ENCODE peak calls at places on chromosomes 7 and 10, in six cellular contexts. One of them, this sample, is unnamed.
A peak's percentile ranks its signal among the peaks of the same experiment; 100 is the strongest.

GRCh38 chr10:78742730-78743615 is 325.8 kb upstream of the ZMIZ1 start:
- DNase-seq in cardiac muscle cell: no peak
- DNase-seq in IMR-90: no peak
- DNase-seq in uterus: no peak
- DNase-seq in fibroblast of lung: no peak
- DNase-seq in DND-41: peak; percentile 96
- DNase-seq in this sample: peak; percentile 95

GRCh38 chr7:140645166-140645565 is 4.6 kb upstream of the DENND2A start:
- DNase-seq in cardiac muscle cell: no peak
- DNase-seq in IMR-90: no peak
- DNase-seq in uterus: peak; percentile 20
- DNase-seq in fibroblast of lung: no peak
- DNase-seq in DND-41: no peak
- DNase-seq in this sample: no peak

GRCh38 chr10:36602374-36602773 is 523.0 kb upstream of the ANKRD30A start:
- DNase-seq in cardiac muscle cell: no peak
- DNase-seq in IMR-90: peak; percentile 85
- DNase-seq in uterus: no peak
- DNase-seq in fibroblast of lung: peak; percentile 67
- DNase-seq in DND-41: no peak
- DNase-seq in this sample: no peak

GRCh38 chr7:100719523-100720319 is 547 bp upstream of the EPO start:
- DNase-seq in cardiac muscle cell: no peak
- DNase-seq in IMR-90: peak; percentile 51
- DNase-seq in uterus: no peak
- DNase-seq in fibroblast of lung: peak; percentile 42
- DNase-seq in DND-41: no peak
- DNase-seq in this sample: no peak

GRCh38 chr10:46042527-46042926 is 3.5 kb downstream of the MSMB start:
- DNase-seq in cardiac muscle cell: no peak
- DNase-seq in IMR-90: no peak
- DNase-seq in uterus: no peak
- DNase-seq in fibroblast of lung: no peak
- DNase-seq in DND-41: no peak
- DNase-seq in this sample: no peak

GRCh38 chr7:50069613-50070012 is 23.4 kb downstream of the ZPBP start:
- DNase-seq in cardiac muscle cell: no peak
- DNase-seq in IMR-90: no peak
- DNase-seq in uterus: peak; percentile 31
- DNase-seq in fibroblast of lung: peak; percentile 24
- DNase-seq in DND-41: peak; percentile 21
- DNase-seq in this sample: peak; percentile 45

GRCh38 chr10:49252313-49253034 is 46.5 kb upstream of the C10orf71 start:
- DNase-seq in cardiac muscle cell: no peak
- DNase-seq in IMR-90: no peak
- DNase-seq in uterus: no peak
- DNase-seq in fibroblast of lung: no peak
- DNase-seq in DND-41: no peak
- DNase-seq in this sample: no peak

GRCh38 chr7:46032353-46032752 is 111.3 kb upstream of the IGFBP3 start:
- DNase-seq in cardiac muscle cell: no peak
- DNase-seq in IMR-90: no peak
- DNase-seq in uterus: no peak
- DNase-seq in fibroblast of lung: peak; percentile 13
- DNase-seq in DND-41: no peak
- DNase-seq in this sample: no peak

GRCh38 chr7:30510124-30511074 is 5.8 kb upstream of the GGCT start:
- DNase-seq in cardiac muscle cell: peak; percentile 28
- DNase-seq in IMR-90: peak; percentile 44
- DNase-seq in uterus: no peak
- DNase-seq in fibroblast of lung: peak; percentile 41
- DNase-seq in DND-41: peak; percentile 30
- DNase-seq in this sample: peak; percentile 39

GRCh38 chr7:28807396-28807994 is 150.6 kb downstream of the TRIL start:
- DNase-seq in cardiac muscle cell: no peak
- DNase-seq in IMR-90: no peak
- DNase-seq in uterus: no peak
- DNase-seq in fibroblast of lung: peak; percentile 64
- DNase-seq in DND-41: no peak
- DNase-seq in this sample: no peak

GRCh38 chr10:6579904-6580278 is at the start of gene PRKCQ:
- DNase-seq in cardiac muscle cell: peak; percentile 69
- DNase-seq in IMR-90: peak; percentile 12
- DNase-seq in uterus: no peak
- DNase-seq in fibroblast of lung: peak; percentile 42
- DNase-seq in DND-41: no peak
- DNase-seq in this sample: no peak

GRCh38 chr7:41328544-41328943 is 374.3 kb downstream of the INHBA start:
- DNase-seq in cardiac muscle cell: no peak
- DNase-seq in IMR-90: peak; percentile 33
- DNase-seq in uterus: no peak
- DNase-seq in fibroblast of lung: peak; percentile 76
- DNase-seq in DND-41: no peak
- DNase-seq in this sample: no peak

GRCh38 chr10:54585572-54585971 is 215.5 kb downstream of the PCDH15 start:
- DNase-seq in cardiac muscle cell: no peak
- DNase-seq in IMR-90: no peak
- DNase-seq in uterus: no peak
- DNase-seq in fibroblast of lung: no peak
- DNase-seq in DND-41: no peak
- DNase-seq in this sample: no peak

GRCh38 chr7:134908289-134908688 is 78.0 kb upstream of the AGBL3 start:
- DNase-seq in cardiac muscle cell: no peak
- DNase-seq in IMR-90: peak; percentile 85
- DNase-seq in uterus: no peak
- DNase-seq in fibroblast of lung: peak; percentile 77
- DNase-seq in DND-41: no peak
- DNase-seq in this sample: no peak

GRCh38 chr7:1536768-1537630 is 6.5 kb downstream of the MAFK start:
- DNase-seq in cardiac muscle cell: peak; percentile 94
- DNase-seq in IMR-90: peak; percentile 99
- DNase-seq in uterus: peak; percentile 97
- DNase-seq in fibroblast of lung: peak; percentile 99
- DNase-seq in DND-41: no peak
- DNase-seq in this sample: no peak
- H3K4me3 ChIP-seq in cardiac muscle cell: no peak overlapping the region
- H3K4me3 ChIP-seq in IMR-90: peak overlapping the region; percentile 41
- H3K4me3 ChIP-seq in uterus: peak overlapping the region; percentile 46
- H3K4me3 ChIP-seq in fibroblast of lung: peak overlapping the region; percentile 43
- H3K4me3 ChIP-seq in DND-41: no peak overlapping the region
- H3K4me3 ChIP-seq in this sample: no peak overlapping the region

DNA sequence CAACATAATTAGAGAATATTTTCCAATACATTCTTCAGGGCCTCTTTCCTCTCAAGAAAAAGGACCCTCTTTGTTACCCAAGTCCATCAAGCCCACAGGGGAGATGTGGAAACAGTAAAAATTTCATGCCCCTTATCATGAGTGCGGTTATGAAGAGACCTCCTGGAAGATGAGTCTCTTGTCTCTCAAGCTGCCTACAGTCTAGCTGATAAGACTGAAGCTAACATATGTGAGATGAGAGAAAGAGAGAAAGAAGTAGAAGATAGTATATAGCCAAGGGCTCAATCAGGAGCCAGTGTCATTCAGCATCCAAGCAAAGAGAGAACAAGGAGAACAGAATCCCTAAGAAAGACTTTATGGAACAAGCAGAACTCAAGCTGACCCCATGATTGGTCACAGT is 75.9 kb upstream of the CABCOCO1 start:
- DNase-seq in cardiac muscle cell: no peak
- DNase-seq in IMR-90: no peak
- DNase-seq in uterus: no peak
- DNase-seq in fibroblast of lung: no peak
- DNase-seq in DND-41: no peak
- DNase-seq in this sample: no peak
- H3K4me3 ChIP-seq in cardiac muscle cell: no peak overlapping the region
- H3K4me3 ChIP-seq in IMR-90: no peak overlapping the region
- H3K4me3 ChIP-seq in uterus: no peak overlapping the region
- H3K4me3 ChIP-seq in fibroblast of lung: no peak overlapping the region
- H3K4me3 ChIP-seq in DND-41: no peak overlapping the region
- H3K4me3 ChIP-seq in this sample: no peak overlapping the region

GRCh38 chr10:28806481-28806880 is 129.2 kb downstream of the BAMBI start:
- DNase-seq in cardiac muscle cell: peak; percentile 49
- DNase-seq in IMR-90: no peak
- DNase-seq in uterus: peak; percentile 46
- DNase-seq in fibroblast of lung: no peak
- DNase-seq in DND-41: no peak
- DNase-seq in this sample: no peak

GRCh38 chr10:28808693-28809092 is 131.4 kb downstream of the BAMBI start:
- DNase-seq in cardiac muscle cell: no peak
- DNase-seq in IMR-90: no peak
- DNase-seq in uterus: no peak
- DNase-seq in fibroblast of lung: no peak
- DNase-seq in DND-41: no peak
- DNase-seq in this sample: no peak

GRCh38 chr10:28806951-28807759 is 129.8 kb downstream of the BAMBI start:
- DNase-seq in cardiac muscle cell: peak; percentile 52
- DNase-seq in IMR-90: no peak
- DNase-seq in uterus: peak; percentile 47
- DNase-seq in fibroblast of lung: no peak
- DNase-seq in DND-41: no peak
- DNase-seq in this sample: no peak

GRCh38 chr10:28810062-28810870 is 132.9 kb downstream of the BAMBI start:
- DNase-seq in cardiac muscle cell: peak; percentile 24
- DNase-seq in IMR-90: peak; percentile 38
- DNase-seq in uterus: no peak
- DNase-seq in fibroblast of lung: no peak
- DNase-seq in DND-41: no peak
- DNase-seq in this sample: no peak

DNA sequence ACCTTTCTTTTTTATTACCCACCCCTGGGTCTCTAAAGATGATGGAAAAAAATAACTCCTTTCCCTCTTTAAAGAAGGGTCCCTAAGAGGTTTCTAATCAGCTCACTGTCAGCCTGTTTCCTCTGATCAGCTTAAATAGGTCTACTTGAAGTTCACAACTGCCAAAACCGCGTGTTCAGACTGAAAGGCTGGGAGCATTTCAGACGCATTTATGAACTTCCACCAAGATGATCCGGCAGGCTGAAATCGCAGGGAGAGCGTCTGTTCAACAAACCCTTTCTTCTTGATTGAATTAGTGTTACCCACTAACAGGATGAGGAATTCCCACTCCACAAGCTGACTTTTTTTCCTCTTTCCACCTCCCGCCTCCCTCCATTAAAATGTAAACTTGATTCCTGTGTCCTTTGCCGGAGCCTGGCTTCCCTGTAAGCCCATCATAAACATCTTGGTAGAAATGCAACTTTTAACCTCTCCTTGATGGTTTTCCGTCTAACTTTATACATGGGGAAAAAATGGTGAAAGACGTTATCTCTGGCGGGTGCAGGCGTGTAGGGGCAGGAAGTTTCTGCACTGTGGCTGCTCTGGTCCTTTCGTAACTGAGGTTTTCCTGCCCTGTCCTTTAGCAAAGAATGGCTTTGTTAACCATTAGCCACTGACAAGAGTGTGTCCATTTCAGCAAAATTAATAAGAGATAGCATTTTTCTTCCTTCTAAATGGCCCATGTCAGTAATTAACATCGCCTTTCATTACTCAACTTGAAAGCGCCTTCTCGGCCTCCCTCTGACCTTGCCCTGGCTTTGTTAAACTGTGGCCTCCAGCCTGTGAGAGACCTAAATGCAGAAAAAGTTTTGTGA is 130.7 kb downstream of the BAMBI start:
- DNase-seq in cardiac muscle cell: peak; percentile 76
- DNase-seq in IMR-90: peak; percentile 34
- DNase-seq in uterus: peak; percentile 51
- DNase-seq in fibroblast of lung: peak; percentile 32
- DNase-seq in DND-41: no peak
- DNase-seq in this sample: peak; percentile 5
- H3K4me3 ChIP-seq in cardiac muscle cell: peak overlapping the region; percentile 13
- H3K4me3 ChIP-seq in IMR-90: no peak overlapping the region
- H3K4me3 ChIP-seq in uterus: peak overlapping the region; percentile 2
- H3K4me3 ChIP-seq in fibroblast of lung: no peak overlapping the region
- H3K4me3 ChIP-seq in DND-41: no peak overlapping the region
- H3K4me3 ChIP-seq in this sample: no peak overlapping the region

DNA sequence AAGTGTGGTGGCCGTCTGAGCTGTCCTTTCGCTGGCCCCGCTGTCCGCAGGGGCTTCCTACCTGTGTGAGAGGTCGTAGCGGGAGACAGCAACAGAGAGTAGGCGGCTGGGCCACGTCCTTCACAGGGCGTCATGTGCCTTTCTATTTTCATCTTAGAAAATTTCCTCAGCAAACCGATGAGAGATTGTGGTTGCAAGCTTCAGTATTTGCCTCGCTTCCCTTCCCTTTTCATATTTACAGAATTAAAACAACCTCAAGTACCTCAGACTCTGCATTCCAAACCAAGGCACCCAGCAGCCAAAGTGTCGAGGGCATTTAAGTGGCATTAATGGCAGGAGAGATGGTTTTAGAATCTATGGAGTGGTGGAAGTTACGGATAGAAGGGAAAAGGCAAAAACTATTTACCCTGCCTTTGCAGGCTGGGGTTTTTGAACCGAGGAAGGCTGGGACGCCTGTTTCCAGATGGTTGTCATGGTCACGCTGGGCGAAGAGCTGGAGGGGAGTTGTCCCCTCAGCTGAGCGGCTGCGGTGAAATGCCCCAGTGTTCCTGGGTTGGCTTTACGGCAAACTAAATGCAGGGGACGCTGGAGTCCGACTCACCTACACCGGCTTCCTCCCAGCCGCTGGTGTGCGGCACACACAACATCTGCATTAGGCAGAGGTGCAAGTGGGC is 41.9 kb downstream of the WIPI2 start:
- DNase-seq in cardiac muscle cell: peak; percentile 54
- DNase-seq in IMR-90: no peak
- DNase-seq in uterus: no peak
- DNase-seq in fibroblast of lung: no peak
- DNase-seq in DND-41: no peak
- DNase-seq in this sample: no peak
- H3K4me3 ChIP-seq in cardiac muscle cell: no peak overlapping the region
- H3K4me3 ChIP-seq in IMR-90: no peak overlapping the region
- H3K4me3 ChIP-seq in uterus: no peak overlapping the region
- H3K4me3 ChIP-seq in fibroblast of lung: no peak overlapping the region
- H3K4me3 ChIP-seq in DND-41: no peak overlapping the region
- H3K4me3 ChIP-seq in this sample: no peak overlapping the region

DNA sequence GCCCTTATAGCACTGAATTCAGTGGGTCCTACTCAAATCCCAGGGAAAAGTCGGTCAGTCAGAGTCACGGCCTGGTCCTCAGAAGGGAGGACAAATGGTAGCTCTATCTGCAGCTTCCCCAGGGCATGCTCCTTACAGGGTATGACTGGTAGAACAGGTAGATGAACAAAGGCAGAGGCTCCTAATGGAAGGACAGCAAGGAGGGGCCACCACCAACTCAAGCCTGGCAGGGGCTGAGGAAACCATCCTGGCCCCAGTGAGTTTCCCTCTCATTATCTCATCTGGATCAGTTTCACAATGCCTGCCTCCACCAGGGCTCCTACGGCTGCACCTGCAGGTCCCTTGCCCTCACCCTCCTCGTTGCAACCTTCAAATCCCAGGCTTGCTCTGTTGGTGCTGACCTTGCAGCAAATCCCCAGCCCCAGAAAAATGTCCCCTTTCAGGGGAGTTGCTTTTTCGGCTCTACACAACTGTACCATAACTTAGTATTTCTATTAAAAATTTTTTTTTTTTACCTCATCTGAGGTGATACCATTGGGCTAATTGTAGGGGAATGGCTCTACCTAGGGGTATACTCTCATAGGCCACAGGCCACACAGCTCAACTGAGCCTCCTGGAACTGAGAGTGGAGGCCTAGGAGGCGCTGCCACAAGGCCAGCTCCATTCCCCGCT is 2.4 kb upstream of the MYO1G start:
- DNase-seq in cardiac muscle cell: no peak
- DNase-seq in IMR-90: no peak
- DNase-seq in uterus: no peak
- DNase-seq in fibroblast of lung: no peak
- DNase-seq in DND-41: peak; percentile 23
- DNase-seq in this sample: peak; percentile 61
- H3K4me3 ChIP-seq in cardiac muscle cell: no peak overlapping the region
- H3K4me3 ChIP-seq in IMR-90: no peak overlapping the region
- H3K4me3 ChIP-seq in uterus: no peak overlapping the region
- H3K4me3 ChIP-seq in fibroblast of lung: no peak overlapping the region
- H3K4me3 ChIP-seq in DND-41: no peak overlapping the region
- H3K4me3 ChIP-seq in this sample: peak overlapping the region; percentile 20

This sample was measured in Jurkat, Clone E6-1.